ENCODE peak calls at places on chromosome 2, in five cellular contexts. One of them, this sample, is unnamed.

GRCh38 chr2:216346781-216347180 is 25.5 kb downstream of the MARCHF4 start:
- DNase-seq in NCI-H510A: no peak
- DNase-seq in fibroblast of mammary gland: no peak
- DNase-seq in dorsolateral prefrontal cortex: no peak
- DNase-seq in effector memory CD8-positive, alpha-beta T cell: no peak
- DNase-seq in this sample: no peak

GRCh38 chr2:208046686-208047085 is 21.4 kb upstream of the PLEKHM3 start:
- DNase-seq in NCI-H510A: no peak
- DNase-seq in effector memory CD8-positive, alpha-beta T cell: no peak
- DNase-seq in dorsolateral prefrontal cortex: no peak
- DNase-seq in fibroblast of mammary gland: no peak
- DNase-seq in this sample: peak; percentile 10

GRCh38 chr2:7725132-7725849 is 808.1 kb downstream of the RNF144A start:
- DNase-seq in effector memory CD8-positive, alpha-beta T cell: peak; percentile 60
- DNase-seq in fibroblast of mammary gland: peak; percentile 40
- DNase-seq in dorsolateral prefrontal cortex: no peak
- DNase-seq in NCI-H510A: no peak
- DNase-seq in this sample: no peak

GRCh38 chr2:15912203-15912602 is 28.1 kb upstream of the MYCN start:
- DNase-seq in NCI-H510A: no peak
- DNase-seq in fibroblast of mammary gland: peak; percentile 59
- DNase-seq in effector memory CD8-positive, alpha-beta T cell: no peak
- DNase-seq in dorsolateral prefrontal cortex: no peak
- DNase-seq in this sample: peak; percentile 15

GRCh38 chr2:163395602-163396001 is 340.2 kb downstream of the FIGN start:
- DNase-seq in NCI-H510A: no peak
- DNase-seq in effector memory CD8-positive, alpha-beta T cell: no peak
- DNase-seq in fibroblast of mammary gland: no peak
- DNase-seq in dorsolateral prefrontal cortex: no peak
- DNase-seq in this sample: no peak

GRCh38 chr2:138871312-138871711 is 91.1 kb upstream of the NXPH2 start:
- DNase-seq in NCI-H510A: no peak
- DNase-seq in dorsolateral prefrontal cortex: no peak
- DNase-seq in fibroblast of mammary gland: no peak
- DNase-seq in effector memory CD8-positive, alpha-beta T cell: no peak
- DNase-seq in this sample: no peak

GRCh38 chr2:239918749-239919148 is 106.4 kb downstream of the NDUFA10 start:
- DNase-seq in effector memory CD8-positive, alpha-beta T cell: no peak
- DNase-seq in NCI-H510A: no peak
- DNase-seq in dorsolateral prefrontal cortex: no peak
- DNase-seq in fibroblast of mammary gland: no peak
- DNase-seq in this sample: no peak

GRCh38 chr2:237904806-237905599 is 45.6 kb downstream of the RAMP1 start:
- DNase-seq in NCI-H510A: no peak
- DNase-seq in fibroblast of mammary gland: peak; percentile 72
- DNase-seq in dorsolateral prefrontal cortex: peak; percentile 46
- DNase-seq in effector memory CD8-positive, alpha-beta T cell: no peak
- DNase-seq in this sample: peak; percentile 59

GRCh38 chr2:74100254-74101216 is 47.2 kb downstream of the BOLA3 start:
- DNase-seq in effector memory CD8-positive, alpha-beta T cell: no peak
- DNase-seq in fibroblast of mammary gland: no peak
- DNase-seq in dorsolateral prefrontal cortex: no peak
- DNase-seq in NCI-H510A: no peak
- DNase-seq in this sample: no peak

GRCh38 chr2:108215794-108216211 is 24.0 kb upstream of the SULT1C3 start:
- DNase-seq in NCI-H510A: no peak
- DNase-seq in dorsolateral prefrontal cortex: no peak
- DNase-seq in effector memory CD8-positive, alpha-beta T cell: no peak
- DNase-seq in fibroblast of mammary gland: peak; percentile 64
- DNase-seq in this sample: peak; percentile 60

GRCh38 chr2:160432633-160433032 is 61.0 kb downstream of the RBMS1 start:
- DNase-seq in fibroblast of mammary gland: peak; percentile 93
- DNase-seq in effector memory CD8-positive, alpha-beta T cell: no peak
- DNase-seq in NCI-H510A: no peak
- DNase-seq in dorsolateral prefrontal cortex: no peak
- DNase-seq in this sample: peak; percentile 76

GRCh38 chr2:40432916-40433315 is 19.0 kb downstream of the SLC8A1 start:
- DNase-seq in dorsolateral prefrontal cortex: no peak
- DNase-seq in fibroblast of mammary gland: no peak
- DNase-seq in NCI-H510A: no peak
- DNase-seq in effector memory CD8-positive, alpha-beta T cell: no peak
- DNase-seq in this sample: no peak

GRCh38 chr2:151381266-151381665 is 23.9 kb downstream of the TNFAIP6 start:
- DNase-seq in fibroblast of mammary gland: peak; percentile 54
- DNase-seq in dorsolateral prefrontal cortex: no peak
- DNase-seq in effector memory CD8-positive, alpha-beta T cell: no peak
- DNase-seq in NCI-H510A: no peak
- DNase-seq in this sample: no peak

GRCh38 chr2:201923436-201923975 is 110.1 kb upstream of the FZD7 start:
- DNase-seq in fibroblast of mammary gland: no peak
- DNase-seq in effector memory CD8-positive, alpha-beta T cell: no peak
- DNase-seq in NCI-H510A: no peak
- DNase-seq in dorsolateral prefrontal cortex: no peak
- DNase-seq in this sample: no peak

GRCh38 chr2:84038866-84039265 is 420.2 kb downstream of the SUCLG1 start:
- DNase-seq in dorsolateral prefrontal cortex: no peak
- DNase-seq in fibroblast of mammary gland: no peak
- DNase-seq in NCI-H510A: no peak
- DNase-seq in effector memory CD8-positive, alpha-beta T cell: no peak
- DNase-seq in this sample: no peak

GRCh38 chr2:205850611-205851010 is 168.3 kb downstream of the NRP2 start:
- DNase-seq in NCI-H510A: no peak
- DNase-seq in effector memory CD8-positive, alpha-beta T cell: no peak
- DNase-seq in dorsolateral prefrontal cortex: no peak
- DNase-seq in fibroblast of mammary gland: no peak
- DNase-seq in this sample: no peak

GRCh38 chr2:236223675-236224074 is 40.5 kb downstream of the ASB18 start:
- DNase-seq in fibroblast of mammary gland: no peak
- DNase-seq in effector memory CD8-positive, alpha-beta T cell: no peak
- DNase-seq in dorsolateral prefrontal cortex: no peak
- DNase-seq in NCI-H510A: no peak
- DNase-seq in this sample: no peak

GRCh38 chr2:61536086-61536722 is 2.0 kb downstream of the XPO1 start:
- DNase-seq in dorsolateral prefrontal cortex: peak; percentile 74
- DNase-seq in effector memory CD8-positive, alpha-beta T cell: no peak
- DNase-seq in fibroblast of mammary gland: peak; percentile 22
- DNase-seq in NCI-H510A: no peak
- DNase-seq in this sample: peak; percentile 26

GRCh38 chr2:134181219-134181618 is 72.7 kb upstream of the MGAT5 start:
- DNase-seq in dorsolateral prefrontal cortex: no peak
- DNase-seq in NCI-H510A: peak; percentile 40
- DNase-seq in fibroblast of mammary gland: no peak
- DNase-seq in effector memory CD8-positive, alpha-beta T cell: peak; percentile 36
- DNase-seq in this sample: no peak

GRCh38 chr2:109238580-109238979 is 109.6 kb downstream of the SH3RF3 start:
- DNase-seq in dorsolateral prefrontal cortex: no peak
- DNase-seq in fibroblast of mammary gland: peak; percentile 85
- DNase-seq in effector memory CD8-positive, alpha-beta T cell: peak; percentile 27
- DNase-seq in NCI-H510A: no peak
- DNase-seq in this sample: peak; percentile 53

GRCh38 chr2:28664120-28664842 is 87.3 kb upstream of the PPP1CB start:
- DNase-seq in NCI-H510A: peak; percentile 7
- DNase-seq in dorsolateral prefrontal cortex: no peak
- DNase-seq in fibroblast of mammary gland: peak; percentile 33
- DNase-seq in effector memory CD8-positive, alpha-beta T cell: no peak
- DNase-seq in this sample: no peak

GRCh38 chr2:54665436-54665856 is 58.0 kb upstream of the EML6 start:
- DNase-seq in fibroblast of mammary gland: peak; percentile 83
- DNase-seq in NCI-H510A: no peak
- DNase-seq in effector memory CD8-positive, alpha-beta T cell: peak; percentile 17
- DNase-seq in dorsolateral prefrontal cortex: no peak
- DNase-seq in this sample: peak; percentile 64

GRCh38 chr2:8576525-8577157 is 105.2 kb upstream of the ID2 start:
- DNase-seq in dorsolateral prefrontal cortex: no peak
- DNase-seq in effector memory CD8-positive, alpha-beta T cell: peak; percentile 22
- DNase-seq in NCI-H510A: no peak
- DNase-seq in fibroblast of mammary gland: no peak
- DNase-seq in this sample: no peak

GRCh38 chr2:26786207-26787023 is 559 bp downstream of the CENPA start:
- DNase-seq in dorsolateral prefrontal cortex: no peak
- DNase-seq in NCI-H510A: no peak
- DNase-seq in effector memory CD8-positive, alpha-beta T cell: no peak
- DNase-seq in fibroblast of mammary gland: no peak
- DNase-seq in this sample: no peak

GRCh38 chr2:217905906-217906305 is 96.9 kb downstream of the TNS1 start:
- DNase-seq in fibroblast of mammary gland: no peak
- DNase-seq in effector memory CD8-positive, alpha-beta T cell: no peak
- DNase-seq in dorsolateral prefrontal cortex: no peak
- DNase-seq in NCI-H510A: no peak
- DNase-seq in this sample: no peak

GRCh38 chr2:196068271-196069209 is at the start of gene DNAH7:
- DNase-seq in NCI-H510A: peak; percentile 66
- DNase-seq in dorsolateral prefrontal cortex: peak; percentile 83
- DNase-seq in fibroblast of mammary gland: peak; percentile 73
- DNase-seq in effector memory CD8-positive, alpha-beta T cell: peak; percentile 94
- DNase-seq in this sample: peak; percentile 86

GRCh38 chr2:220466251-220466691 is 838.8 kb downstream of the SLC4A3 start:
- DNase-seq in dorsolateral prefrontal cortex: no peak
- DNase-seq in fibroblast of mammary gland: no peak
- DNase-seq in NCI-H510A: no peak
- DNase-seq in effector memory CD8-positive, alpha-beta T cell: no peak
- DNase-seq in this sample: no peak

GRCh38 chr2:60317831-60318230 is 235.6 kb downstream of the BCL11A start:
- DNase-seq in effector memory CD8-positive, alpha-beta T cell: no peak
- DNase-seq in dorsolateral prefrontal cortex: no peak
- DNase-seq in fibroblast of mammary gland: no peak
- DNase-seq in NCI-H510A: no peak
- DNase-seq in this sample: no peak